ENCODE peak calls at places on chromosomes 13 and 19, in four cellular contexts. I is stomach; K is effector memory CD4-positive, alpha-beta T cell; Z is ascending aorta. O is an unnamed sample.

GRCh38 chr13:74570834-74571233 is 436.6 kb upstream of the KLF12 start:
- DNase-seq in I (no peak), K (no peak), Z (no peak), O (no peak)

GRCh38 chr13:65921933-65922332 is 1308.2 kb downstream of the PCDH9 start:
- DNase-seq in I (no peak), K (no peak), Z (no peak), O (no peak)

GRCh38 chr13:48859168-48860105 is 116.3 kb upstream of the FNDC3A start:
- DNase-seq in I (no peak), K (no peak), Z (no peak), O (no peak)

GRCh38 chr13:36549771-36550170 is 117.5 kb downstream of the CCNA1 start:
- DNase-seq in I (no peak), K (no peak), Z (no peak), O (no peak)

GRCh38 chr13:67462098-67462497 is 232.0 kb upstream of the PCDH9 start:
- DNase-seq in I (no peak), K (no peak), Z (no peak), O (no peak)

GRCh38 chr13:84362777-84363176 is 480.5 kb upstream of the SLITRK1 start:
- DNase-seq in I (no peak), K (no peak), Z (no peak), O (no peak)

GRCh38 chr19:46839752-46840151 is 10.9 kb downstream of the AP2S1 start:
- DNase-seq in I (peak; percentile 44), K (no peak), Z (no peak), O (no peak)

GRCh38 chr19:6032827-6033226 is 54.9 kb upstream of the RANBP3 start:
- DNase-seq in I (no peak), K (no peak), Z (peak; percentile 25), O (no peak)

GRCh38 chr13:112756511-112756966 is 66.7 kb downstream of the ATP11A start:
- DNase-seq in I (no peak), K (no peak), Z (no peak), O (no peak)

GRCh38 chr19:32651729-32652140 is 23.2 kb downstream of the ANKRD27 start:
- DNase-seq in I (peak; percentile 30), K (no peak), Z (no peak), O (no peak)

GRCh38 chr19:20513179-20513934 is 52.2 kb downstream of the ZNF737 start:
- DNase-seq in I (no peak), K (no peak), Z (no peak), O (no peak)

GRCh38 chr13:79995334-79995733 is 345.6 kb downstream of the SPRY2 start:
- DNase-seq in I (no peak), K (no peak), Z (no peak), O (no peak)

GRCh38 chr19:45187421-45188100 is 9.0 kb downstream of the BLOC1S3 start:
- DNase-seq in I (no peak), K (no peak), Z (no peak), O (no peak)

GRCh38 chr19:39223703-39224279 is 19.7 kb upstream of the SYCN start:
- DNase-seq in I (no peak), K (no peak), Z (no peak), O (no peak)

GRCh38 chr19:18158471-18158870 is 5.5 kb downstream of the PIK3R2 start:
- DNase-seq in I (no peak), K (no peak), Z (no peak), O (no peak)

GRCh38 chr13:105920375-105920774 is 615.1 kb downstream of the EFNB2 start:
- DNase-seq in I (no peak), K (no peak), Z (no peak), O (no peak)

GRCh38 chr13:106721599-106721998 is 153.7 kb upstream of the ARGLU1 start:
- DNase-seq in I (no peak), K (no peak), Z (no peak), O (no peak)

GRCh38 chr19:13428352-13428751 is 77.9 kb downstream of the CACNA1A start:
- DNase-seq in I (no peak), K (no peak), Z (no peak), O (no peak)

GRCh38 chr19:14059093-14059480 is 2.8 kb downstream of the PALM3 start:
- DNase-seq in I (peak; percentile 34), K (peak; percentile 28), Z (no peak), O (no peak)

GRCh38 chr19:54724644-54725043 is 402 bp downstream of the KIR3DL3 start:
- DNase-seq in I (no peak), K (no peak), Z (no peak), O (no peak)

GRCh38 chr19:12665646-12666304 is 767 bp downstream of the MAN2B1 start:
- DNase-seq in I (no peak), K (no peak), Z (no peak), O (no peak)

GRCh38 chr19:1401138-1401888 is at the start of gene GAMT:
- DNase-seq in I (no peak), K (peak; percentile 33), Z (no peak), O (no peak)

GRCh38 chr13:75368167-75368566 is 113.8 kb downstream of the TBC1D4 start:
- DNase-seq in I (no peak), K (no peak), Z (no peak), O (peak; percentile 14)

GRCh38 chr19:27918818-27919217 is 1294.1 kb downstream of the UQCRFS1 start:
- DNase-seq in I (no peak), K (no peak), Z (no peak), O (no peak)

GRCh38 chr13:83219832-83220231 is 662.4 kb downstream of the SLITRK1 start:
- DNase-seq in I (no peak), K (no peak), Z (no peak), O (no peak)

GRCh38 chr19:18479964-18480723 is 41.7 kb downstream of the ELL start:
- DNase-seq in I (peak; percentile 49), K (no peak), Z (peak; percentile 89), O (peak; percentile 40)

GRCh38 chr13:82720961-82721360 is 1161.3 kb downstream of the SLITRK1 start:
- DNase-seq in I (no peak), K (no peak), Z (no peak), O (no peak)

GRCh38 chr19:32201661-32202060 is 143.7 kb upstream of the ZNF507 start:
- DNase-seq in I (no peak), K (no peak), Z (no peak), O (no peak)

GRCh38 chr19:8352134-8352827 is 9.2 kb upstream of the KANK3 start:
- DNase-seq in I (no peak), K (no peak), Z (no peak), O (no peak)
- H3K4me3 ChIP-seq in I (no peak overlapping the region), K (no peak overlapping the region), Z (peak overlapping the region; percentile 51), O (peak overlapping the region; percentile 59)

GRCh38 chr19:42477117-42477516 is 34.4 kb upstream of the CXCL17 start:
- DNase-seq in I (no peak), K (no peak), Z (no peak), O (no peak)

GRCh38 chr19:42477933-42478332 is 35.2 kb upstream of the CXCL17 start:
- DNase-seq in I (no peak), K (no peak), Z (no peak), O (no peak)

GRCh38 chr19:42478765-42479307 is 36.1 kb upstream of the CXCL17 start:
- DNase-seq in I (no peak), K (no peak), Z (no peak), O (no peak)

GRCh38 chr19:42479736-42480135 is 37.0 kb upstream of the CXCL17 start:
- DNase-seq in I (no peak), K (no peak), Z (no peak), O (no peak)

DNA sequence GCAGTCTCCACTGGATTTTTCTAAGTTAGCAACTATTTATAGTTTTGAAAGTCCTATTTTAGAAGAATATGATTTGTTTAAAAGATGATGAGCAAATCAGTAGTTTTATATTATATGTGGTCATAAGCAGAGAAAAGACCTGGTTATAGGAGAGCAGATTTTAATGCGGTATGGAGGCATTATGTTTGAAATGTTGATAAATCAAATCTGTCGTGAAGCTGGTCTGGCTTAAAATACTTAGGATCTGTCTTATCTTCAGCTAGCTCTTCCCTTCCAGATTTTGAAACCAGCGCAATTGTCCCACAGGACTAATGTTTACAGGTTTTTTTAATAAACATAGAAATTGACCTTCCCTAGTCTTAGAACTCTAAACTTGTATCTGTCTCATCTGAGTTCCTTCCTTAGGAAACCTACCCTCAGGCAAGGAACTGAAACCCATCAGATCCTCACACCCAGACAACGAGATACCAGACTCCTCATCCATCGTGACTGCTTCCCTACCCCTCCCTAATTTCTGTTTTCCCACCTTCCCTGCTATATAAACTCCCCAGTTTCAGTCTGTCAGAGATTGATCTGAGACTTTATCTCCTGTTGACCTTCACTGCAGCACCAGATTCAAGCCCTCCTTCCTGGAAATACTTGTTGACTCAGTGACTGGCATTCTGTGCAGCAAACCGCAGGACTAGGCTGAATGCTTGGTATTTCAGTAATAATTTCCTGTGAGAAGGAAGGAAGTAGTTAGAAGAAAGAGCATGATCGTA is 37.8 kb upstream of the CXCL17 start:
- DNase-seq in I (peak; percentile 44), K (no peak), Z (no peak), O (no peak)
- H3K27ac ChIP-seq in I (peak overlapping the region; percentile 75), K (no peak overlapping the region), Z (no peak overlapping the region), O (no peak overlapping the region)

DNA sequence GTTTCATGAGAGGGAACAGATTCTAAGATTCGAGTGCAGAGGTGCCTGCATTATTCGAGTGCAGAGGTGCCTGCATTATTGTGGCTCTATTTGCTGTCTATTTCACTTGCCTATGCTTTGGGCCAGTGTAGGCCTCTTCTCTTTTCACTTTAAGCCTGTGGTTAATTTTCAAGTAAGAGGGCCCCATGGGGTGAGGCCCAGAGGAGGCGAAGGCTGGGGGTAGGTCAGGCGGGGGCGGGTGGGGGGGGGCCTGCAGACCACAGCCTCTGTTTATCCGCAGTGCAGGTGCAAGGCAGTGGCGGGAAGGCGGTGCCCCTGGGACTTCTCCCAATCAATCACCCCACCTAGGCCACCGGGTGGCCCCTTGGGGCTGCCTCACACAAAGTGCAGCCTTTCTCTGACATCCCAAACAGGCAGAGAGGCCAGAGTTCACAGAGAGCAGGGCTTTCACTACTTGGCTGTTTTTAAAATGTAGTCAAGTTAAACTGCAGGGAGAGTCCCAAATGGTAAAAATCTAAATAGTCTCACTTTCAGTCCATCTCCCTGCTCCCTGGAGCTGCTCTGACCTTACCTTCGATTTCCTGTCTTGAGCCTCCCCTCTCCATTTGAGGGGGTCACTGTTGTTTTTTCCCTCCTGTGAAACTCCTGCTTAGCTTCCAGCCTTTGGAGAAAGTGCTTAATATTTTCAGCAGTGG is 249.1 kb downstream of the DLEU7 start:
- DNase-seq in I (no peak), K (no peak), Z (no peak), O (no peak)
- H3K4me3 ChIP-seq in I (no peak overlapping the region), K (no peak overlapping the region), Z (no peak overlapping the region), O (no peak overlapping the region)

GRCh38 chr13:44434441-44435141 is 61.0 kb downstream of the SERP2 start:
- DNase-seq in I (no peak), K (no peak), Z (no peak), O (no peak)
- H3K27ac ChIP-seq in I (peak overlapping the region; percentile 98), K (no peak overlapping the region), Z (peak overlapping the region; percentile 83), O (peak overlapping the region; percentile 83)